ENCODE peak calls at places on chromosome 11, in nine cellular contexts. M is SK-MEL-5; Z is NCI-H2081; L is AG04450; F is hypothalamus; D is GM12891; G is astrocyte of the spinal cord; N is NCI-H1105; T is activated CD8-positive, alpha-beta memory T cell treated with anti-CD3 and anti-CD28 coated beads, Interleukin-2, amount 10 ng/mL, durations not matched to agents 7 days and 5 days. V is an unnamed sample.

GRCh38 chr11:65391007-65391406 is 4.6 kb downstream of the FRMD8 start:
- DNase-seq in G (peak; percentile 18), D (no peak), L (no peak), N (no peak), Z (no peak), M (peak; percentile 35), F (no peak), T (no peak), V (no peak)

GRCh38 chr11:123304828-123305530 is 109.9 kb upstream of the CLMP start:
- DNase-seq in T (no peak), N (peak; percentile 75), F (no peak), L (no peak), D (no peak), G (no peak), M (peak; percentile 26), Z (peak; percentile 51), V (no peak)

GRCh38 chr11:46308632-46309419 is 31.4 kb downstream of the CREB3L1 start:
- DNase-seq in D (peak; percentile 76), M (peak; percentile 72), N (peak; percentile 31), Z (peak; percentile 68), L (no peak), G (peak; percentile 68), T (peak; percentile 80), F (peak; percentile 49), V (peak; percentile 57)

GRCh38 chr11:71248656-71249055 is 3.7 kb downstream of the SHANK2 start:
- DNase-seq in M (no peak), F (no peak), D (no peak), G (no peak), Z (no peak), L (no peak), T (no peak), N (no peak), V (no peak)

GRCh38 chr11:69992026-69992425 is 86.1 kb upstream of the ANO1 start:
- DNase-seq in M (no peak), N (no peak), Z (no peak), F (no peak), D (no peak), L (no peak), G (no peak), T (no peak), V (no peak)

GRCh38 chr11:73999581-74000306 is 9.1 kb downstream of the UCP3 start:
- DNase-seq in L (no peak), D (no peak), N (no peak), Z (peak; percentile 19), F (no peak), G (no peak), M (no peak), T (no peak), V (no peak)

GRCh38 chr11:21546715-21547114 is 646.2 kb upstream of the ANO5 start:
- DNase-seq in G (no peak), M (no peak), Z (no peak), N (no peak), D (no peak), L (no peak), T (no peak), F (no peak), V (no peak)

GRCh38 chr11:61104963-61105362 is 2.7 kb downstream of the CD5 start:
- DNase-seq in L (no peak), T (no peak), D (no peak), Z (no peak), G (no peak), F (no peak), N (no peak), M (no peak), V (no peak)

GRCh38 chr11:2878782-2879181 is 6.8 kb downstream of the CDKN1C start:
- DNase-seq in D (no peak), Z (no peak), F (no peak), G (no peak), L (no peak), M (no peak), N (no peak), T (no peak), V (no peak)

GRCh38 chr11:45094958-45095690 is 51.3 kb upstream of the PRDM11 start:
- DNase-seq in L (no peak), M (no peak), N (peak; percentile 9), D (no peak), Z (peak; percentile 36), F (no peak), G (no peak), T (peak; percentile 27), V (no peak)

GRCh38 chr11:2303627-2304155 is 1.9 kb downstream of the TSPAN32 start:
- DNase-seq in T (peak; percentile 39), Z (no peak), L (no peak), D (no peak), G (no peak), M (no peak), F (no peak), N (no peak), V (no peak)

GRCh38 chr11:1888811-1889526 is 2.7 kb downstream of the PRR33 start:
- DNase-seq in N (no peak), G (no peak), Z (no peak), M (no peak), T (peak; percentile 90), L (no peak), D (no peak), F (no peak), V (no peak)